ENCODE peak calls at places on chromosome 13, in four cellular contexts. U, F, W and K are unnamed samples.

GRCh38 chr13:35978607-35979316 is 152.4 kb downstream of the DCLK1 start:
- DNase-seq in W (peak), F (no peak), U (peak), K (peak)

GRCh38 chr13:28755546-28755870 is 36.7 kb upstream of the SLC46A3 start:
- DNase-seq in F (no peak), U (no peak), W (no peak), K (no peak)

GRCh38 chr13:32246468-32246867 is 68.7 kb downstream of the ZAR1L start:
- DNase-seq in F (peak), W (peak), U (peak), K (peak)

GRCh38 chr13:39952244-39953233 is 297.1 kb downstream of the COG6 start:
- DNase-seq in F (no peak), W (peak), U (peak), K (no peak)

GRCh38 chr13:25377244-25377962 is 5.6 kb downstream of the ATP8A2 start:
- DNase-seq in F (no peak), W (peak), U (no peak), K (no peak)

GRCh38 chr13:25213716-25214115 is 41.6 kb upstream of the AMER2 start:
- DNase-seq in U (no peak), W (no peak), F (no peak), K (no peak)

GRCh38 chr13:92187378-92187989 is 789.1 kb downstream of the GPC5 start:
- DNase-seq in U (peak), W (peak), F (no peak), K (peak)

GRCh38 chr13:62137629-62138405 is 722.2 kb upstream of the PCDH20 start:
- DNase-seq in U (no peak), W (no peak), F (no peak), K (no peak)

GRCh38 chr13:50227356-50227755 is 212.1 kb downstream of the KCNRG start:
- DNase-seq in F (no peak), W (no peak), U (no peak), K (no peak)

GRCh38 chr13:30779608-30780007 is 44.3 kb downstream of the ALOX5AP start:
- DNase-seq in W (no peak), F (no peak), U (no peak), K (no peak)

GRCh38 chr13:48316826-48317510 is 13.4 kb downstream of the RB1 start:
- DNase-seq in U (no peak), W (no peak), F (no peak), K (no peak)

GRCh38 chr13:40370662-40371061 is 295.8 kb downstream of the FOXO1 start:
- DNase-seq in U (no peak), W (no peak), F (no peak), K (no peak)

GRCh38 chr13:66353664-66354063 is 876.5 kb downstream of the PCDH9 start:
- DNase-seq in F (no peak), W (no peak), U (no peak), K (no peak)

GRCh38 chr13:86581711-86582110 is 782.5 kb upstream of the SLITRK6 start:
- DNase-seq in W (peak), U (peak), F (no peak), K (no peak)

GRCh38 chr13:35810286-35810685 is 320.9 kb downstream of the DCLK1 start:
- DNase-seq in U (no peak), F (no peak), W (no peak), K (no peak)

GRCh38 chr13:91142572-91142971 is 204.9 kb upstream of the MIR17HG start:
- DNase-seq in W (peak), F (no peak), U (peak), K (no peak)

GRCh38 chr13:27172495-27172842 is 858 bp upstream of the USP12 start:
- DNase-seq in W (no peak), F (no peak), U (peak), K (no peak)

GRCh38 chr13:101942038-101942437 is 459.8 kb downstream of the FGF14 start:
- DNase-seq in U (peak), F (no peak), W (peak), K (peak)

GRCh38 chr13:57631607-57632275 is at the start of gene PCDH17:
- DNase-seq in U (no peak), W (peak), F (peak), K (peak)

GRCh38 chr13:110356362-110356761 is 49.3 kb downstream of the COL4A2 start:
- DNase-seq in F (no peak), W (no peak), U (no peak), K (no peak)

GRCh38 chr13:110354209-110354627 is 47.1 kb downstream of the COL4A2 start:
- DNase-seq in U (peak), F (no peak), W (peak), K (no peak)

GRCh38 chr13:110353339-110353977 is 46.4 kb downstream of the COL4A2 start:
- DNase-seq in F (no peak), W (no peak), U (no peak), K (no peak)

GRCh38 chr13:110352735-110353134 is 45.7 kb downstream of the COL4A2 start:
- DNase-seq in W (no peak), U (no peak), F (peak), K (no peak)

DNA sequence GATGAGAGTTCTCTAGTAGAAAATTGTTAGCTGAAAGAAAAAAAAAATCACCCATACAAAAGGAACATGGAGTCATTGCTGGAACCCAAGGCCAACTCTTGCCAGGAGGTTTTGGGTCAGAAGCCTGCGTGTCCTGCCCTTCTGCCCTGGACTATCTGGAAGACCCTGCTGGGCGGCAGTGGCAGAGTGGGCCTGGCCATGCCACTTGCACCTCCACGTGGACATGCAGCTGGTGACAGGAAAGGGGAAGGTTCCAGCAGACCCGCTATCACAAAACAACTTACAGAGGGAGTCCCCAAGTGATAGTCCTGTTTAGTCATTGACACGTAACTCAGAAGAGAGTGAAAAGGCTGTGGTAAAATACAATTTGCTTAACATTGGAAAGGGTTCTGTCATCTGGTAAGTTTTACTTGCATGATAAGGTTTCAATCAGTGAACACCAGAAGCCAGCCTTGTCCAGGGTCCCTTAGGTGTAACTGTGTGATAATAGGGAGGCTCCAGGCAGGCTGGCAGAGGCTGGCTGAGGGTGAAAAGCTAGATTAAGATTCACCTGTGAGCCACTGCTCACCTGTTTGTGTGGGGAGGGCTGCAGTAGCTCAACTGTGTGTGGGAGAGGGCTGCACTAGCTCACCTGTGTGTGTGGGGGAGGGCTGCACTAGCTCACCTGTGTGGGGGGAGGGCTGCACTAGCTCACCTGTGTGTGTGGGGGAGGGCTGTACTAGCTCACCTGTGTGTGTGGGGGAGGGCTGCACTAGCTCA is 47.8 kb downstream of the COL4A2 start:
- DNase-seq in W (peak), F (no peak), U (no peak), K (no peak)
- H2BK15ac ChIP-seq in W (no peak), F (no peak), U (no peak), K (no peak)

GRCh38 chr13:114130708-114131580 is 1.5 kb downstream of the RASA3 start:
- DNase-seq in U (peak), W (peak), F (peak), K (no peak)
- H4K91ac ChIP-seq in U (peak), W (peak), F (no peak), K (no peak)

DNA sequence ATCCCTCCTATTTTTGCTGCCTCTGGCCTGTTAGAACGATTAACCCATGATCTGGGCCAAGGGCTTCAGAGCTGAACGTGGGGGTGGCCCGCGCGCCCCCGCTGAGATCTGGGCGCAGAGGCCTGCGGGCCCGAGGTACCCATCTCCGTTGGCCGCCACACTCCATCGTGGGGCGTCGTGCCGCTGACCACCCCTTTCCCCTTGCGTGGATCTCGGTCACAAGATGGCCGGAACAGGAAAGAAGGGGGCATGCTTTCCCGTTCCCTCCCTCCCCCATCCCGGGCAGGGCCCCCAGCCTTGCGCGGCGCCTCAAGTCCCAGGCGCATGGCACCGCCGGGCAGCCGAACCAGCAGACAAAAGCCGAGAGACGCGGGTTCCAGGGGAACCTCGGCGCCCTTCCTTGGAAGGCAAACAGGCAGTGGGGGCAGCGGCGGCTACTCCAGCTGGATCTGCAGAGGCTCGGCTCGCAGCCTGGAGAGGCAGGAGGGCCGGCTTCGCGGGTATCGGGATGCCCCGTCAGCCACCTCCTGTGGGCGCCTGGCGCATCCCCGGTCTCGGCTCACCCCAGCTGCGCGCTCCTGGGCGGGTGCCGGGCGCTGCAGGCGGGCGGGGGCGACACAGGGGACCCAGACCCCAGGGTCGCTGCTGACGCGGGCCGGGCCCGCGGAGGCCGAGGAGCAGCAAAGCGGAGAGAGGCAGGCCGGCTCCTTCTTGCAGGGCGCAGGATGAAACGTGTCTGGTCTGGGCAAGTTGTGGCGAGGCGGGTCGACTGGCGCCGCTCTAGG is 500 bp downstream of the DZIP1 start:
- DNase-seq in W (peak), F (peak), U (peak), K (no peak)
- H2BK15ac ChIP-seq in W (peak), F (no peak), U (no peak), K (peak)

DNA sequence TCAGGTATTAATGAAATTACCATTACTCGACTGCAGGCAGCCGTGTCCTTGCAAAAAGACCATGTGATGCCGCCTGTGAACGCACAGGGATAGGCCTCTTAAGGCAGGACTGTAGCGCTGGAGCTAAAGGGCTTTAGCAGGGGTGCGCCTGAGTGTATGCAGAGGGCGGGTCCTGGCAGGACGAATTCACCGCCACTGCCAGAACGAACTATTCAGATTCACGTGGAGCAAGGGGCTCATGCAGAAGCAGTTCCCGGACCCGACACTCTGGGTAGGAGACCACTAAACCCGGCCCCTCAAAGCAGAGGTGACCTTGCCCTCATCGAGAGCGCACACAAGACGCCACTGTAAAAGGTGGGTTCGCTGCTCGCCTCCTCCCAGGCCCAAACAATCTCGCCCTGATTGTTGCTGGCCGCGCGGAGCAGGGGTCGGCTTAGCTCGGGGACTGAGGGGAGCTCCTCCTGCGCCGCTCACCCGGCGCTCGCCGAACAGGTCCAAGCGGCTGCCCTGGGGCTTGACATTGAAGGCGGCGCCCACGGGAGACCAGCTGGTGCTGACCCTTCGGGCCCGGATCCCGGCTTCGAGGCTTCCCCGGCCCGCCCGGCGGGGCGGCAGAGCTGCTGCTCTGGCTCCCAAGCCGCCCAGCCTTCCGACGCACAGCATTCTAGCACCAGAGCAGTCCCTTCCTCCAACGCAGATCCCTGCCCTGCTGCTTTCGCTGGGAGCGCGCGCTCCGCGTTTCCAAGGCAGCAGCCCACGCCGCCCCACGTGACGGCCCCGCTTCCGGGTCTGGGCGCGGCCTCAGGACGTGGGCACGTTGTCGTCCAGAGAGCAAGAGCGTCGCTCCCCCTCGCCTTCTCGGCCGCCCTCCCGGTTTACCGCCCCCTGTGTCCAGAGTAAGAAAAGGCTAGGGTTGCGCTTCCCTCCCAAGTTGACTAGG is at the start of gene MIPEP:
- DNase-seq in W (peak), U (peak), F (peak), K (peak)
- H4K91ac ChIP-seq in W (no peak), U (peak), F (no peak), K (no peak)

GRCh38 chr13:98141509-98141908 is 1.4 kb upstream of the FARP1 start:
- DNase-seq in U (no peak), W (no peak), F (no peak), K (no peak)
- H2BK15ac ChIP-seq in U (no peak), W (no peak), F (no peak), K (no peak)

DNA sequence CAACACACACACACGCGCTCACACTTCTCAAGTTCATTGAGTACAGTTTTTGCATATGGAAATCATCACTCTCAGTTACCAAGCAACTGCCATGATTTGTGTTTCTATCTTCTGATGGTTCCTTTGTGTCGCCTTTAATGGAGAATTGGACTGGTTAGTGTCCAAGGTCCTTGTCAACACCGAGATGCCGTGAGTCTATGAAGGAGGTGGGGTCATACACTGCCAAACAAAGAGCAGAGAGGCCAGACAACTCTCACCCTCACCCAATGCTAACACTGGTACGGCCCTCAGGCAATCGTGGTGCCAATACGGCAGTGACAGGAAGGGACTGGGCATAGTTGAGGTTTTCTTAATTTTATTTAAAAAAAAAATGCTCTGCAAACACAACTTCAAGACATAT is 9.6 kb upstream of the SERP2 start:
- DNase-seq in W (no peak), F (no peak), U (no peak), K (no peak)
- H4K91ac ChIP-seq in W (peak), F (no peak), U (no peak), K (no peak)

GRCh38 chr13:112119192-112120030 is 52.5 kb downstream of the SOX1 start:
- DNase-seq in U (no peak), W (no peak), F (no peak), K (no peak)
- H2BK15ac ChIP-seq in U (no peak), W (no peak), F (no peak), K (peak)

GRCh38 chr13:42876270-42876714 is 94.9 kb downstream of the FAM216B start:
- DNase-seq in F (peak), W (no peak), U (no peak), K (no peak)

GRCh38 chr13:42875448-42876269 is 94.3 kb downstream of the FAM216B start:
- DNase-seq in F (peak), W (peak), U (peak), K (peak)

GRCh38 chr13:42876810-42877550 is 95.6 kb downstream of the FAM216B start:
- DNase-seq in F (no peak), W (peak), U (peak), K (no peak)

GRCh38 chr13:42878721-42879120 is 97.3 kb downstream of the FAM216B start:
- DNase-seq in W (no peak), F (no peak), U (no peak), K (no peak)

GRCh38 chr13:42873081-42873480 is 91.7 kb downstream of the FAM216B start:
- DNase-seq in U (peak), W (peak), F (no peak), K (no peak)
- H4K91ac ChIP-seq in U (no peak), W (no peak), F (no peak), K (no peak)

DNA sequence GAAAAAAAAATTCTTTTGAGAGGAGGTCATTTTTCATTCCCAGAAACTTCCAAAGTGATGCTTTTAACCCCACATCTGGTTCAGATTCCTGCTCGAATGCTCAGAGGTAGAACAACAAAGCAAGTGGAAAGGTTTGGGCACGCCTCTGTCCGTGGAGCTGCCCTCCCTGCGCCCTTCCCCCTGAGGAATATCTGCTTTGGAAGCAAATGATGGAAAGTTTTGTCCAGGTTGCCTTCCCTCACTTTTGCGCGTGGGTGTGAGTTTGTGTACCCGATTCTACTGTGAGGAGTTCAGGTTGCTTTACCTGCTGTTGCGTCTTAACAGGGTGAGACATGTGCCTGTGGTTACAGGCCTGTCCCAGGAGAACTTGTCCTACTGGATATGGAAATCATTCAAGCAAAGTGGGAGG is 110.2 kb downstream of the KLF5 start:
- DNase-seq in U (peak), W (no peak), F (no peak), K (no peak)
- H2BK15ac ChIP-seq in U (peak), W (no peak), F (no peak), K (no peak)

DNA sequence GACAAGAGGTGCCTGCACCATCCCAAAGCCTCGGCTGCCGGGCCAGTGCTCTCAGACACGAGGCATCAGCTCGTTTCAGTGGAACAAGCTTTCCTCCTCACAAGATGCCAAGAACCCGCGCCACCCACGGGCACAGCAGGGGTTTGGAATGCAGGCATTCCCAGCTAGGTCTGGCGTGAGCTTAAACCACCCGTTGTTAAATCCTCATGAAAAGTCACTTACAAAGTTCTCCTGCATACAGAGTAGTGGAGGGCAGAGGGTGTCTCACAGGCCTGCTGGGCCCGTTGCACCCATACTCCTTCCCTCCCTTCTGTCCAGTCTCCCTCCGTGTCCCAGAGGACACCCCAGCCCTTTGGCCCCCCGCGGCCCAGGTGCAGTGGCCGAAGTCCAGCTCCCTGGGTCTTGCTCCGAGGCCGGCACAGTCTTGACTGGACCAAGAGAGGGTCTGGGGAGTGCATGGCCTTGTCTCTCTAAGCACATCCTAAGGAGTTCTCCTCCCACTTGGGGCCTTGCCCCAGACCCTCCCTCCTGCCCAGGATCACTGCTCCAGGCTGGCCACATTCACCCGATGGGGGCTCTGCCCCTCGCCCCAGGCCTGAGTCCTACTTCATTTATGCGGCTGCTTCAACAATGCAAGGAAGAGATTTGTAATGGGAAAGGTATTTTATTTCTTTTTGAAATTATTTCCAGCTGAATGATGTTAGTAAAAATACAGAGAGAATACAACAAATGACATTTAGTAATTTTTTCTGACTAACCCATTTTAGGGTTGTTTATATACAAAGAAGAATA is 35.2 kb upstream of the GRTP1 start:
- DNase-seq in W (no peak), F (peak), U (no peak), K (no peak)
- H4K91ac ChIP-seq in W (no peak), F (no peak), U (no peak), K (no peak)